ENCODE peak calls at places on chromosomes 5 and 9, in ten cellular contexts. One of them, this sample, is unnamed.

GRCh38 chr5:76735762-76736545 is 20.0 kb downstream of the F2R start:
- DNase-seq in choroid plexus epithelial cell: no peak
- DNase-seq in fibroblast of pulmonary artery: no peak
- DNase-seq in GM20000: no peak
- DNase-seq in putamen: no peak
- DNase-seq in ecto neural progenitor cell: no peak
- DNase-seq in COLO829: no peak
- DNase-seq in tibial nerve: no peak
- DNase-seq in posterior cingulate gyrus: no peak
- DNase-seq in psoas muscle: no peak
- DNase-seq in this sample: no peak

GRCh38 chr5:4199461-4199860 is 603.8 kb downstream of the IRX1 start:
- DNase-seq in choroid plexus epithelial cell: no peak
- DNase-seq in fibroblast of pulmonary artery: no peak
- DNase-seq in GM20000: no peak
- DNase-seq in putamen: no peak
- DNase-seq in ecto neural progenitor cell: no peak
- DNase-seq in COLO829: no peak
- DNase-seq in tibial nerve: no peak
- DNase-seq in posterior cingulate gyrus: no peak
- DNase-seq in psoas muscle: no peak
- DNase-seq in this sample: no peak

GRCh38 chr9:105359899-105360298 is 87.9 kb upstream of the FSD1L start:
- DNase-seq in choroid plexus epithelial cell: peak
- DNase-seq in fibroblast of pulmonary artery: peak
- DNase-seq in GM20000: peak
- DNase-seq in putamen: no peak
- DNase-seq in ecto neural progenitor cell: no peak
- DNase-seq in COLO829: peak
- DNase-seq in tibial nerve: no peak
- DNase-seq in posterior cingulate gyrus: no peak
- DNase-seq in psoas muscle: no peak
- DNase-seq in this sample: no peak

GRCh38 chr5:17359451-17359965 is 138.5 kb upstream of the TAF11L2 start:
- DNase-seq in choroid plexus epithelial cell: peak
- DNase-seq in fibroblast of pulmonary artery: peak
- DNase-seq in GM20000: no peak
- DNase-seq in putamen: no peak
- DNase-seq in ecto neural progenitor cell: no peak
- DNase-seq in COLO829: no peak
- DNase-seq in tibial nerve: no peak
- DNase-seq in posterior cingulate gyrus: no peak
- DNase-seq in psoas muscle: no peak
- DNase-seq in this sample: no peak

GRCh38 chr9:128007566-128008138 is 26.9 kb upstream of the EEIG1 start:
- DNase-seq in choroid plexus epithelial cell: peak
- DNase-seq in fibroblast of pulmonary artery: peak
- DNase-seq in GM20000: peak
- DNase-seq in putamen: peak
- DNase-seq in ecto neural progenitor cell: no peak
- DNase-seq in COLO829: no peak
- DNase-seq in tibial nerve: peak
- DNase-seq in posterior cingulate gyrus: no peak
- DNase-seq in psoas muscle: peak
- DNase-seq in this sample: peak

GRCh38 chr5:148412124-148412523 is 28.4 kb downstream of the FBXO38 start:
- DNase-seq in choroid plexus epithelial cell: no peak
- DNase-seq in fibroblast of pulmonary artery: no peak
- DNase-seq in GM20000: no peak
- DNase-seq in putamen: no peak
- DNase-seq in ecto neural progenitor cell: no peak
- DNase-seq in COLO829: no peak
- DNase-seq in tibial nerve: no peak
- DNase-seq in posterior cingulate gyrus: no peak
- DNase-seq in psoas muscle: no peak
- DNase-seq in this sample: no peak

GRCh38 chr5:158609328-158609727 is 490.4 kb downstream of the EBF1 start:
- DNase-seq in choroid plexus epithelial cell: no peak
- DNase-seq in fibroblast of pulmonary artery: no peak
- DNase-seq in GM20000: no peak
- DNase-seq in putamen: no peak
- DNase-seq in ecto neural progenitor cell: no peak
- DNase-seq in COLO829: no peak
- DNase-seq in tibial nerve: no peak
- DNase-seq in posterior cingulate gyrus: no peak
- DNase-seq in psoas muscle: no peak
- DNase-seq in this sample: no peak

GRCh38 chr5:94376672-94377345 is 241.6 kb downstream of the KIAA0825 start:
- DNase-seq in choroid plexus epithelial cell: peak
- DNase-seq in fibroblast of pulmonary artery: no peak
- DNase-seq in GM20000: no peak
- DNase-seq in putamen: no peak
- DNase-seq in ecto neural progenitor cell: no peak
- DNase-seq in COLO829: no peak
- DNase-seq in tibial nerve: no peak
- DNase-seq in posterior cingulate gyrus: no peak
- DNase-seq in psoas muscle: no peak
- DNase-seq in this sample: no peak

GRCh38 chr5:171272996-171273970 is 35.8 kb upstream of the TLX3 start:
- DNase-seq in choroid plexus epithelial cell: peak
- DNase-seq in fibroblast of pulmonary artery: peak
- DNase-seq in GM20000: no peak
- DNase-seq in putamen: no peak
- DNase-seq in ecto neural progenitor cell: no peak
- DNase-seq in COLO829: no peak
- DNase-seq in tibial nerve: no peak
- DNase-seq in posterior cingulate gyrus: no peak
- DNase-seq in psoas muscle: no peak
- DNase-seq in this sample: peak

GRCh38 chr5:33808699-33809098 is 83.1 kb downstream of the ADAMTS12 start:
- DNase-seq in choroid plexus epithelial cell: no peak
- DNase-seq in fibroblast of pulmonary artery: no peak
- DNase-seq in GM20000: no peak
- DNase-seq in putamen: no peak
- DNase-seq in ecto neural progenitor cell: no peak
- DNase-seq in COLO829: no peak
- DNase-seq in tibial nerve: no peak
- DNase-seq in posterior cingulate gyrus: no peak
- DNase-seq in psoas muscle: no peak
- DNase-seq in this sample: peak